ENCODE peak calls at places on chromosomes 11 and 22, in eight cellular contexts. One of them, this sample, is unnamed.

GRCh38 chr11:76824083-76824939 is 36.4 kb upstream of the ACER3 start:
- DNase-seq in AG08396: no peak
- DNase-seq in activated effector memory CD4-positive, alpha-beta T cell treated with anti-CD3 and anti-CD28 coated beads, Interleukin-2, amount 50 U/mL, for 16 hours: no peak
- DNase-seq in glutamatergic neuron: no peak
- DNase-seq in natural killer cell: no peak
- DNase-seq in AG04449: no peak
- DNase-seq in IMR-90: peak
- DNase-seq in HT1080: peak
- DNase-seq in this sample: no peak

GRCh38 chr22:44026630-44027511 is 2.8 kb downstream of the PARVB start:
- DNase-seq in HT1080: peak
- DNase-seq in activated effector memory CD4-positive, alpha-beta T cell treated with anti-CD3 and anti-CD28 coated beads, Interleukin-2, amount 50 U/mL, for 16 hours: peak
- DNase-seq in AG04449: no peak
- DNase-seq in AG08396: no peak
- DNase-seq in IMR-90: peak
- DNase-seq in glutamatergic neuron: no peak
- DNase-seq in natural killer cell: peak
- DNase-seq in this sample: peak

GRCh38 chr11:133659542-133660201 is 127.4 kb upstream of the OPCML start:
- DNase-seq in natural killer cell: no peak
- DNase-seq in HT1080: no peak
- DNase-seq in IMR-90: no peak
- DNase-seq in activated effector memory CD4-positive, alpha-beta T cell treated with anti-CD3 and anti-CD28 coated beads, Interleukin-2, amount 50 U/mL, for 16 hours: no peak
- DNase-seq in AG04449: no peak
- DNase-seq in glutamatergic neuron: peak
- DNase-seq in AG08396: no peak
- DNase-seq in this sample: no peak

GRCh38 chr11:119713361-119714040 is 15.5 kb downstream of the NECTIN1 start:
- DNase-seq in IMR-90: no peak
- DNase-seq in AG04449: no peak
- DNase-seq in glutamatergic neuron: no peak
- DNase-seq in HT1080: no peak
- DNase-seq in AG08396: no peak
- DNase-seq in natural killer cell: no peak
- DNase-seq in activated effector memory CD4-positive, alpha-beta T cell treated with anti-CD3 and anti-CD28 coated beads, Interleukin-2, amount 50 U/mL, for 16 hours: no peak
- DNase-seq in this sample: no peak

GRCh38 chr22:36536717-36537116 is 7.8 kb upstream of the EIF3D start:
- DNase-seq in glutamatergic neuron: no peak
- DNase-seq in AG08396: no peak
- DNase-seq in HT1080: no peak
- DNase-seq in activated effector memory CD4-positive, alpha-beta T cell treated with anti-CD3 and anti-CD28 coated beads, Interleukin-2, amount 50 U/mL, for 16 hours: no peak
- DNase-seq in natural killer cell: no peak
- DNase-seq in AG04449: no peak
- DNase-seq in IMR-90: no peak
- DNase-seq in this sample: no peak

GRCh38 chr11:30392977-30393376 is 70.1 kb downstream of the ARL14EP start:
- DNase-seq in activated effector memory CD4-positive, alpha-beta T cell treated with anti-CD3 and anti-CD28 coated beads, Interleukin-2, amount 50 U/mL, for 16 hours: no peak
- DNase-seq in glutamatergic neuron: no peak
- DNase-seq in AG08396: no peak
- DNase-seq in IMR-90: no peak
- DNase-seq in AG04449: no peak
- DNase-seq in HT1080: no peak
- DNase-seq in natural killer cell: no peak
- DNase-seq in this sample: no peak

GRCh38 chr11:94553938-94554337 is 10.2 kb downstream of the FUT4 start:
- DNase-seq in glutamatergic neuron: no peak
- DNase-seq in activated effector memory CD4-positive, alpha-beta T cell treated with anti-CD3 and anti-CD28 coated beads, Interleukin-2, amount 50 U/mL, for 16 hours: no peak
- DNase-seq in natural killer cell: no peak
- DNase-seq in IMR-90: peak
- DNase-seq in AG08396: no peak
- DNase-seq in AG04449: no peak
- DNase-seq in HT1080: peak
- DNase-seq in this sample: no peak

GRCh38 chr11:64675417-64676252 is 47.4 kb downstream of the NRXN2 start:
- DNase-seq in AG08396: peak
- DNase-seq in HT1080: peak
- DNase-seq in glutamatergic neuron: peak
- DNase-seq in activated effector memory CD4-positive, alpha-beta T cell treated with anti-CD3 and anti-CD28 coated beads, Interleukin-2, amount 50 U/mL, for 16 hours: no peak
- DNase-seq in AG04449: peak
- DNase-seq in IMR-90: peak
- DNase-seq in natural killer cell: no peak
- DNase-seq in this sample: peak

GRCh38 chr11:22624742-22625447 is 728 bp downstream of the FANCF start:
- DNase-seq in glutamatergic neuron: peak
- DNase-seq in IMR-90: peak
- DNase-seq in HT1080: peak
- DNase-seq in AG08396: peak
- DNase-seq in activated effector memory CD4-positive, alpha-beta T cell treated with anti-CD3 and anti-CD28 coated beads, Interleukin-2, amount 50 U/mL, for 16 hours: peak
- DNase-seq in AG04449: peak
- DNase-seq in natural killer cell: no peak
- DNase-seq in this sample: no peak

GRCh38 chr22:17303840-17304779 is 65.2 kb upstream of the CECR2 start:
- DNase-seq in HT1080: peak
- DNase-seq in natural killer cell: no peak
- DNase-seq in AG08396: no peak
- DNase-seq in activated effector memory CD4-positive, alpha-beta T cell treated with anti-CD3 and anti-CD28 coated beads, Interleukin-2, amount 50 U/mL, for 16 hours: peak
- DNase-seq in IMR-90: no peak
- DNase-seq in AG04449: no peak
- DNase-seq in glutamatergic neuron: no peak
- DNase-seq in this sample: no peak

GRCh38 chr11:58654079-58654907 is 31.8 kb downstream of the CNTF start:
- DNase-seq in AG08396: peak
- DNase-seq in IMR-90: peak
- DNase-seq in glutamatergic neuron: peak
- DNase-seq in AG04449: no peak
- DNase-seq in activated effector memory CD4-positive, alpha-beta T cell treated with anti-CD3 and anti-CD28 coated beads, Interleukin-2, amount 50 U/mL, for 16 hours: peak
- DNase-seq in HT1080: peak
- DNase-seq in natural killer cell: peak
- DNase-seq in this sample: no peak

GRCh38 chr11:76793834-76794291 is 10.7 kb downstream of the TSKU start:
- DNase-seq in activated effector memory CD4-positive, alpha-beta T cell treated with anti-CD3 and anti-CD28 coated beads, Interleukin-2, amount 50 U/mL, for 16 hours: no peak
- DNase-seq in AG08396: no peak
- DNase-seq in IMR-90: no peak
- DNase-seq in glutamatergic neuron: no peak
- DNase-seq in HT1080: no peak
- DNase-seq in natural killer cell: no peak
- DNase-seq in AG04449: no peak
- DNase-seq in this sample: no peak

GRCh38 chr22:46050916-46051614 is 74.1 kb upstream of the WNT7B start:
- DNase-seq in activated effector memory CD4-positive, alpha-beta T cell treated with anti-CD3 and anti-CD28 coated beads, Interleukin-2, amount 50 U/mL, for 16 hours: peak
- DNase-seq in AG04449: no peak
- DNase-seq in AG08396: no peak
- DNase-seq in IMR-90: no peak
- DNase-seq in natural killer cell: no peak
- DNase-seq in HT1080: no peak
- DNase-seq in glutamatergic neuron: no peak
- DNase-seq in this sample: no peak

This sample was measured in GM04503.